ENCODE peak calls at places on chromosomes 11 and 22, in eight cellular contexts. W is Peyer's patch, I is K562, S is A549, A is HCT116, F is transverse colon, C is body of pancreas, T is ovary. E is an unnamed sample.

GRCh38 chr22:45855961-45856360 is 121.0 kb downstream of the WNT7B start:
- DNase-seq in W (no peak), I (no peak), S (no peak), A (no peak), F (no peak), C (no peak), T (no peak), E (no peak)

GRCh38 chr11:130338667-130339066 is 23.9 kb upstream of the ZBTB44 start:
- DNase-seq in W (no peak), I (no peak), S (no peak), A (no peak), F (no peak), C (no peak), T (no peak), E (no peak)

GRCh38 chr22:17578129-17578754 is 14.9 kb downstream of the SLC25A18 start:
- DNase-seq in W (no peak), I (no peak), S (no peak), A (no peak), F (peak; percentile 53), C (peak; percentile 76), T (peak; percentile 40), E (no peak)

GRCh38 chr22:46797355-46797754 is 34.9 kb downstream of the TBC1D22A start:
- DNase-seq in W (no peak), I (peak; percentile 27), S (peak; percentile 64), A (no peak), F (no peak), C (no peak), T (no peak), E (no peak)

GRCh38 chr11:24289301-24289700 is 207.6 kb upstream of the LUZP2 start:
- DNase-seq in W (no peak), I (no peak), S (no peak), A (no peak), F (no peak), C (no peak), T (no peak), E (no peak)

GRCh38 chr11:132780051-132780450 is 752.2 kb downstream of the OPCML start:
- DNase-seq in W (no peak), I (no peak), S (no peak), A (no peak), F (no peak), C (no peak), T (no peak), E (no peak)

GRCh38 chr11:129911298-129911697 is 15.9 kb upstream of the NFRKB start:
- DNase-seq in W (no peak), I (no peak), S (no peak), A (no peak), F (no peak), C (no peak), T (no peak), E (no peak)

GRCh38 chr22:49372530-49373288 is 455.0 kb downstream of the BRD1 start:
- DNase-seq in W (peak; percentile 6), I (peak; percentile 58), S (peak; percentile 44), A (peak; percentile 83), F (no peak), C (peak; percentile 5), T (no peak), E (peak; percentile 49)

GRCh38 chr22:19178065-19178658 is 374 bp downstream of the SLC25A1 start:
- DNase-seq in W (peak; percentile 62), I (peak; percentile 98), S (no peak), A (no peak), F (peak; percentile 72), C (peak; percentile 63), T (peak; percentile 64), E (no peak)

GRCh38 chr11:123526027-123526805 is 96.1 kb downstream of the GRAMD1B start:
- DNase-seq in W (peak; percentile 6), I (no peak), S (no peak), A (no peak), F (no peak), C (no peak), T (no peak), E (no peak)

GRCh38 chr22:31538815-31539214 is 42.5 kb downstream of the SFI1 start:
- DNase-seq in W (no peak), I (no peak), S (no peak), A (no peak), F (no peak), C (no peak), T (no peak), E (no peak)

GRCh38 chr11:74749127-74749964 is 697 bp downstream of the RNF169 start:
- DNase-seq in W (peak; percentile 47), I (peak; percentile 82), S (peak; percentile 60), A (peak; percentile 19), F (peak; percentile 54), C (peak; percentile 52), T (peak; percentile 43), E (peak; percentile 58)

GRCh38 chr11:7896026-7896785 is 34.9 kb downstream of the OR10A6 start:
- DNase-seq in W (no peak), I (no peak), S (no peak), A (no peak), F (no peak), C (peak; percentile 37), T (no peak), E (no peak)

GRCh38 chr22:35630387-35630793 is 13.3 kb upstream of the MB start:
- DNase-seq in W (no peak), I (no peak), S (peak; percentile 66), A (peak; percentile 38), F (no peak), C (no peak), T (no peak), E (no peak)

GRCh38 chr22:20805972-20806471 is 32.1 kb downstream of the SERPIND1 start:
- DNase-seq in W (no peak), I (no peak), S (no peak), A (no peak), F (no peak), C (no peak), T (no peak), E (peak; percentile 42)

GRCh38 chr11:128881221-128881620 is 9.9 kb upstream of the KCNJ5 start:
- DNase-seq in W (no peak), I (no peak), S (no peak), A (no peak), F (no peak), C (no peak), T (no peak), E (no peak)

GRCh38 chr11:133710241-133710640 is 135.1 kb downstream of the SPATA19 start:
- DNase-seq in W (no peak), I (no peak), S (no peak), A (no peak), F (no peak), C (no peak), T (no peak), E (no peak)

GRCh38 chr11:118434553-118435232 is 1.6 kb upstream of the KMT2A start:
- DNase-seq in W (peak; percentile 35), I (no peak), S (no peak), A (no peak), F (peak; percentile 32), C (peak; percentile 30), T (peak; percentile 16), E (no peak)

GRCh38 chr11:118435893-118436624 is at the start of gene KMT2A:
- DNase-seq in W (peak; percentile 91), I (peak; percentile 94), S (peak; percentile 96), A (peak; percentile 90), F (peak; percentile 98), C (peak; percentile 98), T (peak; percentile 99), E (peak; percentile 75)

GRCh38 chr11:118436639-118437045 is 350 bp downstream of the KMT2A start:
- DNase-seq in W (peak; percentile 24), I (no peak), S (no peak), A (no peak), F (peak; percentile 32), C (peak; percentile 34), T (no peak), E (no peak)

GRCh38 chr11:118434123-118434552 is 2.2 kb upstream of the KMT2A start:
- DNase-seq in W (no peak), I (no peak), S (no peak), A (no peak), F (no peak), C (no peak), T (no peak), E (no peak)

GRCh38 chr11:118435233-118435892 is 929 bp upstream of the KMT2A start:
- DNase-seq in W (peak; percentile 70), I (peak; percentile 64), S (peak; percentile 37), A (peak; percentile 18), F (peak; percentile 67), C (peak; percentile 47), T (peak; percentile 26), E (no peak)
- TF ChIP-seq POLR2A in W (no peak), I (peak; percentile 73), S (peak; percentile 51), A (peak; percentile 24), F (peak; percentile 13), C (no peak), T (no peak), E (peak; percentile 30)

GRCh38 chr11:116649268-116649667 is 123.5 kb downstream of the BUD13 start:
- DNase-seq in W (no peak), I (no peak), S (no peak), A (no peak), F (no peak), C (no peak), T (no peak), E (no peak)
- TF ChIP-seq POLR2A in W (no peak), I (no peak), S (no peak), A (no peak), F (no peak), C (no peak), T (no peak), E (no peak)

DNA sequence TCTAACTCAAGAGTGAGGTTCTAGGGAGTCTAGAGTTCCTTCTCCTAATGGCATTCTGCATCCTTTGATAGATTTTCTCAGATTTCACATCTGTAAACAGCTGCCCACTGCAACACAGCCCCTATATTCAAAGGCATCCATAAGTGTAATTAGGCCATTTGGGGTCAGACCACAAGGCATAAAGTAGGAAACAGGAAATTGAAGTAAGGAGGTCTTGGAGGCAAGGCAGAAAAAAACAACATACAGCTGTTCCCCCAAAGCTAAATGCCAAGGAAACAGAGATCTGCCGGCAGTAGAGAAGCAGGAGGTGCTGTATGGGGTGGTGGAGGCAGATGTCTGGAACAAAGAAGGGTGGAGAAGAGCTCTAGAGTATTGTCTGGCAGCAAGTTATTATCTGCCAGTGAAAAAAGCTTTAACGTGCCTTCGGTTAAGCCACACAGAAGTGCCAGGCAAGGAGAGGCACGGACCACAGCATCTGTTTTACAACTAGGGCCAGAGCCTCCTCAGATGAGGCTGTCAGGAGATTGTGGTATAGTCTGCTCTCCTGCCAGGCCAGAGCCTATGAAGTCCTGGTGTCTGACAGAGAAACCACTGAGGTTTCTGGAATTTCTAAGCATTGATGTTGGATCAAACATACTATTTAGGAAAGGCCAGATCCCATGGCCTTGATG is 100.2 kb upstream of the CHRM4 start:
- DNase-seq in W (no peak), I (no peak), S (no peak), A (no peak), F (no peak), C (no peak), T (no peak), E (no peak)
- TF ChIP-seq POLR2A in W (no peak), I (no peak), S (no peak), A (no peak), F (no peak), C (no peak), T (no peak), E (no peak)

DNA sequence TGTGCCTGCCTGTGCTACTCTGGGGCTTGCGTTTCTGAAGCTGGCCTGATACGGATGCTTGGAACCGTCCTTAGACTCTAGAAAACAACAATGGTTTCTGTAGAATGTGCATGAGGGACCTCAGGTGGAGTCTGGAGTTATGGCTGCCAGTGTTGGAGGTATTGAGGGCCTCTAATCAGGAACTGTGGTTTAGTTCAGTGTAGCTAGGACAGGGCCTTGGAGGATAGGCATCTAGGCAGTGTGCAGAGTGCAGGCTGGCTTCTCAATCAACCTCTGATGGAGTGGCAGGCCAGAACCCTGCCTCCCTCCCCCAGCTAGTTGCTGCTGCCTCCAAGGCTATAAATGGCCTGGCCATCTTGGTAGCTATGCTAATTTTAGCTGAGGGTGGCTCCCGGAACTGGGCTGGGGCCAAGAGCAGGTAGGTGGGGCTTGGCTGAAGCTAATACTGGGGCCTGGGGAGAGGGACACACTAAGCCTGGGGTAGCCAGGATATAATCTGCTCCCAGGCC is 4.0 kb downstream of the STIM1 start:
- DNase-seq in W (no peak), I (peak; percentile 53), S (no peak), A (no peak), F (peak; percentile 54), C (peak; percentile 41), T (no peak), E (no peak)
- TF ChIP-seq POLR2A in W (no peak), I (no peak), S (no peak), A (no peak), F (no peak), C (no peak), T (no peak), E (no peak)